ENCODE peak calls at places on chromosome 3, in four cellular contexts. T is K562, C is SK-N-SH, D is IMR-90. B is an unnamed sample.

GRCh38 chr3:33786565-33787327 is 11.7 kb upstream of the PDCD6IP start:
- DNase-seq in T (no peak), D (no peak), C (no peak), B (no peak)

GRCh38 chr3:187743195-187744141 is 1.8 kb downstream of the BCL6 start:
- DNase-seq in T (peak; percentile 53), D (peak; percentile 46), C (no peak), B (no peak)

GRCh38 chr3:193711523-193711963 is 118.5 kb downstream of the OPA1 start:
- DNase-seq in C (no peak), T (no peak), D (no peak), B (no peak)

GRCh38 chr3:157370867-157371266 is 65.8 kb upstream of the PTX3 start:
- DNase-seq in T (no peak), D (no peak), C (no peak), B (no peak)

GRCh38 chr3:123843668-123844067 is 40.5 kb downstream of the MYLK start:
- DNase-seq in C (no peak), T (no peak), D (peak; percentile 72), B (no peak)

GRCh38 chr3:43497905-43498365 is 123.9 kb downstream of the ANO10 start:
- DNase-seq in C (no peak), D (peak; percentile 69), T (no peak), B (no peak)

GRCh38 chr3:197124713-197125112 is 95.1 kb upstream of the MELTF start:
- DNase-seq in C (no peak), D (peak; percentile 11), T (no peak), B (no peak)

GRCh38 chr3:189947948-189948723 is 172.6 kb downstream of the P3H2 start:
- DNase-seq in C (no peak), D (peak; percentile 40), T (no peak), B (peak; percentile 32)

GRCh38 chr3:128328546-128329458 is 137.9 kb downstream of the DNAJB8 start:
- DNase-seq in D (no peak), C (no peak), T (no peak), B (no peak)

GRCh38 chr3:25182794-25183193 is 245.3 kb upstream of the RARB start:
- DNase-seq in T (no peak), C (no peak), D (no peak), B (no peak)

GRCh38 chr3:138686771-138687221 is 78.2 kb downstream of the FAIM start:
- DNase-seq in C (no peak), T (no peak), D (peak; percentile 89), B (peak; percentile 82)

GRCh38 chr3:107938128-107938527 is 152.7 kb downstream of the CD47 start:
- DNase-seq in C (peak; percentile 19), T (no peak), D (peak; percentile 42), B (no peak)

GRCh38 chr3:11021611-11022011 is 29.1 kb downstream of the SLC6A1 start:
- DNase-seq in D (no peak), T (no peak), C (no peak), B (no peak)

GRCh38 chr3:46670000-46670890 is 23.2 kb downstream of the ALS2CL start:
- DNase-seq in T (no peak), D (no peak), C (peak; percentile 11), B (no peak)

GRCh38 chr3:50324351-50325144 is 2.0 kb upstream of the HYAL2 start:
- DNase-seq in D (peak; percentile 61), T (peak; percentile 40), C (peak; percentile 85), B (no peak)

GRCh38 chr3:97559398-97559797 is 205.2 kb upstream of the ARL6 start:
- DNase-seq in D (no peak), C (no peak), T (no peak), B (no peak)

GRCh38 chr3:127959041-127959440 is 44.0 kb downstream of the KBTBD12 start:
- DNase-seq in D (no peak), T (no peak), C (no peak), B (no peak)

GRCh38 chr3:23004971-23005370 is 198.2 kb upstream of the UBE2E2 start:
- DNase-seq in D (peak; percentile 89), T (no peak), C (no peak), B (no peak)

GRCh38 chr3:69339766-69340165 is 46.1 kb downstream of the FRMD4B start:
- DNase-seq in D (no peak), C (no peak), T (no peak), B (no peak)

GRCh38 chr3:127207727-127208482 is 15.0 kb downstream of the PRR23E start:
- DNase-seq in D (no peak), C (no peak), T (no peak), B (no peak)

GRCh38 chr3:172980849-172981248 is 160.2 kb downstream of the SPATA16 start:
- DNase-seq in C (no peak), D (no peak), T (no peak), B (no peak)

GRCh38 chr3:129824926-129825541 is 68.5 kb downstream of the TMCC1 start:
- DNase-seq in D (peak; percentile 58), C (peak; percentile 51), T (peak; percentile 60), B (peak; percentile 20)

GRCh38 chr3:30554317-30554690 is 52.1 kb upstream of the TGFBR2 start:
- DNase-seq in C (no peak), T (no peak), D (no peak), B (no peak)

GRCh38 chr3:53199834-53200233 is 38.8 kb downstream of the PRKCD start:
- DNase-seq in C (peak; percentile 25), T (no peak), D (no peak), B (no peak)

GRCh38 chr3:71989165-71989564 is 204.2 kb upstream of the PROK2 start:
- DNase-seq in D (peak; percentile 13), C (no peak), T (no peak), B (no peak)

GRCh38 chr3:53129344-53129743 is 891 bp downstream of the RFT1 start:
- DNase-seq in C (no peak), D (no peak), T (peak; percentile 47), B (no peak)

GRCh38 chr3:36907911-36908646 is 36.8 kb downstream of the TRANK1 start:
- DNase-seq in T (no peak), C (no peak), D (peak; percentile 81), B (peak; percentile 24)

GRCh38 chr3:83890763-83891135 is 1068.0 kb upstream of the CADM2 start:
- DNase-seq in D (no peak), C (no peak), T (no peak), B (no peak)

GRCh38 chr3:55801676-55802075 is 314.6 kb upstream of the WNT5A start:
- DNase-seq in T (no peak), C (no peak), D (no peak), B (no peak)

GRCh38 chr3:25448750-25449684 is 21.0 kb downstream of the RARB start:
- DNase-seq in D (peak; percentile 43), T (no peak), C (peak; percentile 64), B (no peak)

GRCh38 chr3:37145607-37146006 is 28.8 kb downstream of the LRRFIP2 start:
- DNase-seq in C (no peak), D (no peak), T (no peak), B (no peak)

GRCh38 chr3:102258666-102259227 is 176.1 kb upstream of the ZPLD1 start:
- DNase-seq in C (no peak), T (no peak), D (no peak), B (no peak)

GRCh38 chr3:172647823-172648222 is 63.0 kb downstream of the NCEH1 start:
- DNase-seq in D (no peak), T (no peak), C (no peak), B (no peak)

GRCh38 chr3:12470111-12470510 is 14.2 kb upstream of the TSEN2 start:
- DNase-seq in T (no peak), D (peak; percentile 54), C (no peak), B (no peak)

GRCh38 chr3:129567176-129567705 is 24.3 kb downstream of the H1-8 start:
- DNase-seq in C (peak; percentile 83), D (no peak), T (no peak), B (no peak)

GRCh38 chr3:194686414-194686815 is 732 bp downstream of the FAM43A start:
- DNase-seq in T (no peak), D (no peak), C (no peak), B (no peak)

GRCh38 chr3:186705882-186706780 is 11.0 kb upstream of the KNG1 start:
- DNase-seq in T (no peak), C (no peak), D (no peak), B (peak; percentile 12)

GRCh38 chr3:114626751-114627150 is 332.9 kb downstream of the TIGIT start:
- DNase-seq in T (no peak), D (peak; percentile 34), C (no peak), B (no peak)

GRCh38 chr3:106880206-106880605 is 497.0 kb upstream of the CCDC54 start:
- DNase-seq in D (no peak), C (no peak), T (no peak), B (no peak)

GRCh38 chr3:106881177-106881576 is 496.1 kb upstream of the CCDC54 start:
- DNase-seq in D (no peak), C (no peak), T (no peak), B (no peak)

DNA sequence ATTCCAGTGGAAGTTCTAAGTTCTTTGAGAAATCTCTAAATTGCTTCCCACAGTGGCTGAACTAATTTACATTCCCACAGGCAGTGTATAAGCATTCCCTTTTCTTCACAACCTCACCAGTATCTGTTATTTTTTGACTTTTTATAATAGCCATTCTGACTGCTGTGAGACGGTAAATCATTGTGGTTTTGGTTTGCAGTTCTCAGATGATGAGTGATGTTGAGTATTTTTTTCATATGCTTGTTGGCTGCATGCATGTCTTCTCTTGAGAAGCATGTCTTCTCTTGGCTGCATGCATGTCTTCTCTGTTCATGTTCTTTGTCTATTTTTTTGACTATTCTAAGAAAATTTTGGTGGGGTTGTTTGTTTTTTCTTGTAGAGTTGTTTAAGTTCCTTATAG is 499.6 kb upstream of the CCDC54 start:
- DNase-seq in T (no peak), C (no peak), D (no peak), B (no peak)
- TF ChIP-seq RCOR1 in T (no peak), C (no peak), D (no peak), B (no peak)

GRCh38 chr3:142595141-142595540 is 1.1 kb upstream of the PLS1 start:
- DNase-seq in C (no peak), T (no peak), D (no peak), B (no peak)
- H3K9ac ChIP-seq in C (peak overlapping the region; percentile 73), T (peak overlapping the region; percentile 63), D (no peak overlapping the region), B (no peak overlapping the region)

DNA sequence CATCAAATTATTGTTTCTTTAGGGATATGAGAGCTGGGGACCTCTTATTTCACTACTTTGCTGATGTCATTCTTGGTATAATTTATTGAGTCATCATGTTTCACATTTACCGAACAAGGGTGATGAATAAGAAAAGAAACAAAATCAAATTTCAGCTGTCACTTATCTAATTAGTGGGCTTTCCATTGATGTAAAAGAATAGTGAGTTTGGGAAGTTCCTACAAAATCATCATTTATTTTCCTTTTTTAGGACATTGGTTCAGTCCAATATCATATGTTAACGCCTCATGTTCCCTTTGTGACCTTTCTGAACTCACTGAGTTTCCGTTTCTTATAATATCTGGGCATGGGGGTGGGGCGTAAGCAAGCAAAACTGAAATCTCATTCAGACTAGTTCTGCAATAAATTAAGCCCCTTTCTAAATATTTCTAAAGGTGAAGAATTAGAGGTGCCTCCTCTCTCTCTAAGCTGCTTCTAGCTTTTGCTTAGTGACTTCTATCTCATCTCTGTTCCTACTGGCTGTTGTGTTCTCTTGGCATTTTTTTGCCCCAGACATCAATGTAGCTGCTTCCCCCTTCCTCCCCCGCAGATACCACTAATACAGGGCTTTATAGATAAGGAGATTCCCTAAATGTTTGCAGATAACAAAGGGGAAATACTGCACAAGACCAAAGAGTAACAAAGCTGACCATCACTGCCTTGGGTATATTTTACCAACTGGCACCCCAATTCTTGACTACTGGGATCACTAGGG is 238.0 kb upstream of the CTNNB1 start:
- DNase-seq in C (no peak), T (peak; percentile 1), D (no peak), B (no peak)
- TF ChIP-seq RCOR1 in C (no peak), T (no peak), D (no peak), B (no peak)

GRCh38 chr3:16140894-16141285 is 33.6 kb upstream of the GALNT15 start:
- DNase-seq in C (no peak), D (no peak), T (no peak), B (no peak)
- H3K9ac ChIP-seq in C (peak overlapping the region; percentile 38), D (no peak overlapping the region), T (no peak overlapping the region), B (no peak overlapping the region)

B was measured in GM12878.